ENCODE peak calls at places on chromosome 5, in six cellular contexts. S is HTR-8/SVneo; G is occipital lobe; V is activated CD4-positive, CD25-positive, alpha-beta regulatory T cell; O is activated T-cell treated with anti-CD3 and anti-CD28 coated beads for 1 hour; L is T follicular helper cell. Q is an unnamed sample.

GRCh38 chr5:39451293-39451692 is 26.5 kb upstream of the DAB2 start:
- DNase-seq in S (no peak), V (no peak), G (no peak), O (no peak), L (no peak), Q (no peak)

GRCh38 chr5:127683006-127683405 is 20.2 kb upstream of the CCDC192 start:
- DNase-seq in G (no peak), S (no peak), O (no peak), L (no peak), V (no peak), Q (no peak)

GRCh38 chr5:73743161-73743560 is 117.2 kb downstream of the ARHGEF28 start:
- DNase-seq in G (no peak), L (no peak), O (no peak), V (no peak), S (no peak), Q (no peak)

GRCh38 chr5:175096469-175097185 is 347.4 kb downstream of the DRD1 start:
- DNase-seq in G (no peak), O (no peak), S (no peak), L (no peak), V (no peak), Q (no peak)

GRCh38 chr5:72988769-72989168 is 32.9 kb downstream of the FCHO2 start:
- DNase-seq in V (no peak), L (no peak), O (no peak), G (no peak), S (no peak), Q (no peak)

GRCh38 chr5:82031220-82032119 is 59.6 kb downstream of the ATG10 start:
- DNase-seq in S (no peak), O (no peak), G (no peak), V (no peak), L (no peak), Q (no peak)

GRCh38 chr5:151630088-151630487 is 39.0 kb upstream of the FAT2 start:
- DNase-seq in S (no peak), L (no peak), G (no peak), V (no peak), O (no peak), Q (no peak)

GRCh38 chr5:170408189-170408588 is 19.0 kb upstream of the KCNMB1 start:
- DNase-seq in O (no peak), G (no peak), L (no peak), S (no peak), V (no peak), Q (no peak)

GRCh38 chr5:95881833-95882232 is 59.3 kb upstream of the GLRX start:
- DNase-seq in V (no peak), L (no peak), G (no peak), O (no peak), S (no peak), Q (no peak)

GRCh38 chr5:43643750-43644149 is 40.8 kb downstream of the NNT start:
- DNase-seq in O (no peak), G (no peak), L (no peak), S (no peak), V (no peak), Q (no peak)

GRCh38 chr5:40429258-40430111 is 250.2 kb upstream of the PTGER4 start:
- DNase-seq in V (no peak), G (no peak), L (no peak), O (no peak), S (no peak), Q (no peak)

GRCh38 chr5:139768802-139769465 is 26.7 kb upstream of the PSD2 start:
- DNase-seq in L (no peak), O (no peak), S (no peak), G (no peak), V (no peak), Q (no peak)

GRCh38 chr5:53110156-53110555 is 599 bp upstream of the MOCS2 start:
- DNase-seq in V (no peak), L (no peak), S (no peak), G (no peak), O (no peak), Q (no peak)

GRCh38 chr5:59020611-59021285 is 437.9 kb downstream of the RAB3C start:
- DNase-seq in V (no peak), S (no peak), O (no peak), G (no peak), L (no peak), Q (no peak)

GRCh38 chr5:71925608-71926091 is 181.6 kb upstream of the MAP1B start:
- DNase-seq in S (no peak), G (no peak), V (no peak), L (no peak), O (no peak), Q (no peak)

GRCh38 chr5:68557162-68557936 is 341.8 kb downstream of the PIK3R1 start:
- DNase-seq in S (no peak), V (no peak), L (no peak), G (no peak), O (no peak), Q (no peak)

GRCh38 chr5:140388052-140388451 is 13.6 kb upstream of the ANKHD1 start:
- DNase-seq in S (no peak), L (no peak), O (no peak), V (no peak), G (no peak), Q (no peak)

GRCh38 chr5:88393721-88394530 is 125.3 kb upstream of the TMEM161B start:
- DNase-seq in L (no peak), S (no peak), O (no peak), V (no peak), G (no peak), Q (no peak)

GRCh38 chr5:72383280-72384205 is 63.4 kb downstream of the PTCD2 start:
- DNase-seq in V (no peak), L (no peak), S (no peak), G (no peak), O (no peak), Q (no peak)

GRCh38 chr5:51378778-51379652 is 4.2 kb upstream of the ISL1 start:
- DNase-seq in G (no peak), S (no peak), L (no peak), O (no peak), V (no peak), Q (no peak)

GRCh38 chr5:55438931-55439477 is 95.8 kb downstream of the PLPP1 start:
- DNase-seq in V (no peak), L (no peak), O (no peak), S (no peak), G (peak), Q (no peak)

GRCh38 chr5:170265527-170265926 is 32.0 kb downstream of the LCP2 start:
- DNase-seq in O (no peak), G (peak), L (no peak), S (no peak), V (no peak), Q (peak)

GRCh38 chr5:9337908-9338307 is 208.0 kb downstream of the SEMA5A start:
- DNase-seq in V (no peak), G (no peak), L (no peak), O (no peak), S (no peak), Q (no peak)

GRCh38 chr5:150321211-150321610 is 18.5 kb upstream of the ARSI start:
- DNase-seq in G (no peak), L (no peak), S (no peak), O (no peak), V (no peak), Q (no peak)

GRCh38 chr5:102453716-102454115 is 45.1 kb downstream of the SLCO6A1 start:
- DNase-seq in O (no peak), V (no peak), S (no peak), L (no peak), G (no peak), Q (no peak)

GRCh38 chr5:142548739-142549275 is 137.1 kb downstream of the FGF1 start:
- DNase-seq in V (no peak), L (no peak), G (peak), O (no peak), S (peak), Q (no peak)

GRCh38 chr5:107781451-107781850 is 110.7 kb upstream of the EFNA5 start:
- DNase-seq in L (no peak), G (no peak), S (no peak), O (no peak), V (no peak), Q (no peak)

GRCh38 chr5:69078921-69079537 is 14.8 kb upstream of the SLC30A5 start:
- DNase-seq in V (no peak), G (no peak), L (no peak), S (no peak), O (no peak), Q (no peak)

GRCh38 chr5:1161108-1161831 is 40.1 kb upstream of the SLC6A19 start:
- DNase-seq in S (no peak), L (no peak), G (no peak), V (no peak), O (no peak), Q (no peak)

GRCh38 chr5:158776681-158777080 is 323.0 kb downstream of the EBF1 start:
- DNase-seq in L (no peak), G (no peak), S (no peak), V (no peak), O (no peak), Q (no peak)

GRCh38 chr5:151467576-151467975 is 20.2 kb downstream of the SLC36A1 start:
- DNase-seq in G (no peak), O (no peak), L (no peak), V (no peak), S (no peak), Q (no peak)

Q was measured in caudate nucleus.